ENCODE peak calls at places on chromosomes 6 and 20, in eight cellular contexts. C is mucosa of descending colon; V is naive thymus-derived CD4-positive, alpha-beta T cell; P is OCI-LY7; K is neuronal stem cell; R is lung; W is HFF-Myc; Z is CD4-positive, CD25-positive, alpha-beta regulatory T cell. I is an unnamed sample.

GRCh38 chr6:149185799-149186357 is 131.6 kb upstream of the TAB2 start:
- DNase-seq in P (no peak), K (no peak), W (no peak), R (no peak), Z (no peak), C (no peak), V (no peak), I (no peak)

GRCh38 chr6:131652472-131652871 is 15.4 kb downstream of the ENPP3 start:
- DNase-seq in Z (no peak), W (no peak), R (no peak), V (no peak), C (peak), K (no peak), P (no peak), I (no peak)

GRCh38 chr20:45322952-45323383 is 14.9 kb upstream of the MATN4 start:
- DNase-seq in V (no peak), P (peak), Z (no peak), R (peak), W (no peak), K (no peak), C (peak), I (no peak)

GRCh38 chr20:49909499-49910339 is 5.6 kb downstream of the SPATA2 start:
- DNase-seq in W (no peak), C (peak), K (no peak), P (no peak), Z (no peak), R (no peak), V (no peak), I (no peak)

GRCh38 chr6:130955755-130956154 is 107.3 kb downstream of the EPB41L2 start:
- DNase-seq in R (no peak), P (no peak), Z (no peak), V (no peak), W (no peak), C (no peak), K (no peak), I (no peak)

GRCh38 chr20:19699132-19699971 is 58.7 kb upstream of the RIN2 start:
- DNase-seq in K (no peak), V (no peak), W (peak), R (no peak), P (no peak), C (no peak), Z (no peak), I (no peak)

GRCh38 chr20:25280574-25281535 is 33.0 kb downstream of the PYGB start:
- DNase-seq in W (no peak), P (no peak), K (no peak), R (no peak), C (no peak), Z (no peak), V (no peak), I (no peak)

GRCh38 chr20:24208652-24209051 is 220.1 kb upstream of the GGTLC1 start:
- DNase-seq in C (no peak), W (no peak), Z (no peak), V (no peak), P (no peak), R (no peak), K (no peak), I (no peak)

GRCh38 chr6:13908955-13909381 is 15.8 kb upstream of the RNF182 start:
- DNase-seq in P (no peak), Z (peak), R (peak), K (peak), W (peak), V (no peak), C (peak), I (no peak)

GRCh38 chr6:128209771-128210170 is 308.9 kb upstream of the THEMIS start:
- DNase-seq in W (no peak), K (no peak), C (no peak), Z (no peak), P (no peak), V (no peak), R (no peak), I (peak)

GRCh38 chr6:118725944-118726343 is 74.6 kb upstream of the CEP85L start:
- DNase-seq in Z (peak), K (no peak), P (no peak), V (no peak), C (no peak), W (no peak), R (no peak), I (no peak)

GRCh38 chr6:8193541-8193940 is 91.2 kb upstream of the EEF1E1 start:
- DNase-seq in C (no peak), P (no peak), W (no peak), V (no peak), Z (no peak), R (no peak), K (no peak), I (no peak)

GRCh38 chr20:33945391-33946079 is 48.2 kb upstream of the RALY start:
- DNase-seq in K (no peak), P (no peak), R (no peak), Z (no peak), W (no peak), C (no peak), V (no peak), I (peak)

GRCh38 chr20:2280083-2280482 is 15.7 kb upstream of the TGM3 start:
- DNase-seq in R (no peak), K (no peak), P (no peak), Z (no peak), W (no peak), V (no peak), C (no peak), I (no peak)

GRCh38 chr6:24981385-24981758 is 45.6 kb upstream of the RIPOR2 start:
- DNase-seq in Z (no peak), R (no peak), V (no peak), C (no peak), P (no peak), K (no peak), W (no peak), I (no peak)
- H3K4me3 ChIP-seq in Z (no peak), R (no peak), V (no peak), C (no peak), P (no peak), K (no peak), W (no peak), I (no peak)

GRCh38 chr20:38162149-38162548 is 2.9 kb downstream of the TGM2 start:
- DNase-seq in K (no peak), R (no peak), V (no peak), Z (no peak), W (no peak), C (no peak), P (no peak), I (no peak)

GRCh38 chr20:38162878-38163875 is 1.9 kb downstream of the TGM2 start:
- DNase-seq in R (no peak), K (no peak), P (no peak), Z (no peak), V (no peak), W (no peak), C (no peak), I (no peak)

GRCh38 chr20:38164624-38165088 is 414 bp downstream of the TGM2 start:
- DNase-seq in P (no peak), C (peak), K (no peak), V (no peak), Z (no peak), W (no peak), R (no peak), I (no peak)

GRCh38 chr20:38165089-38165965 is at the start of gene TGM2:
- DNase-seq in Z (peak), W (no peak), C (peak), R (peak), K (peak), P (peak), V (peak), I (no peak)

GRCh38 chr20:38164069-38164468 is 1.0 kb downstream of the TGM2 start:
- DNase-seq in W (no peak), Z (no peak), C (no peak), K (no peak), R (no peak), V (no peak), P (no peak), I (no peak)
- H3K4me3 ChIP-seq in W (no peak), Z (no peak), C (no peak), K (no peak), R (peak), V (no peak), P (no peak), I (no peak)

DNA sequence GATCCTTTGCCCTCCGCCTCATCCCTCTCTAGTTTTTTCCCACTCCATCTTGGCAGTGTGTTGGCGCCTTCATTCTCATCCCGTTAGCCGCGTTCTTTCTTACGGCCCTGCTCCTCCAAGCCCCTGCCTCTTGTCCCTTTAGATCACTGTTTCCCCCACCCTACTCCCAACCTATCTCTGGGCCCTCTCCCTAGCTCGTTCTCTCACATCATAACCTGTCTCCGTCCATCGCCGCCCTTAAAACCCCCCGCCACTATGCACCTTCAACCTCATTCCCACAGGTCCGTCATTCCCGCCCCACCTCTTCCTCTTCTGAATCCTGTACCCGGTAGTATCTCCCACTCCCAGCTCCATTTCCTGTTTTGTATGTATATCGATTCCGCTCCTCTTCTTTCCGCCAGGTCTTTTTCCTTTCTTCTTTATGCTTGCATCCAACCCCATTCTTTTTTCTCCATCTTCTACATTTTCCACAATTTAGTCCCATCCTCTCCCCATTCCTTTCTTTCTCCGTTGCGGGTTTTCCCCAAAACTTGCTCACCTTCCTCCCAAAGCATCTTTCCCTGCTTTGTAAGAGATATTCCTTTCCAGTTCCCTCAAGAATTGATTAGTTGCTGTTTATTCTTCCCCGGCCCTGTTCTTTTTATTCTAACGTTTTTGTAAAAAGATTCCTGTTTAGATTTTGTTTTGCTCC is 671 bp downstream of the EFHC1 start:
- DNase-seq in Z (no peak), P (no peak), R (no peak), C (peak), K (peak), V (no peak), W (no peak), I (no peak)
- H3K4me3 ChIP-seq in Z (peak), P (peak), R (peak), C (peak), K (peak), V (peak), W (peak), I (peak)

GRCh38 chr20:57768519-57768918 is 58.7 kb upstream of the PMEPA1 start:
- DNase-seq in V (no peak), P (no peak), C (no peak), K (no peak), Z (no peak), W (no peak), R (no peak), I (no peak)
- H3K4me3 ChIP-seq in V (no peak), P (no peak), C (no peak), K (no peak), Z (no peak), W (no peak), R (no peak), I (no peak)

DNA sequence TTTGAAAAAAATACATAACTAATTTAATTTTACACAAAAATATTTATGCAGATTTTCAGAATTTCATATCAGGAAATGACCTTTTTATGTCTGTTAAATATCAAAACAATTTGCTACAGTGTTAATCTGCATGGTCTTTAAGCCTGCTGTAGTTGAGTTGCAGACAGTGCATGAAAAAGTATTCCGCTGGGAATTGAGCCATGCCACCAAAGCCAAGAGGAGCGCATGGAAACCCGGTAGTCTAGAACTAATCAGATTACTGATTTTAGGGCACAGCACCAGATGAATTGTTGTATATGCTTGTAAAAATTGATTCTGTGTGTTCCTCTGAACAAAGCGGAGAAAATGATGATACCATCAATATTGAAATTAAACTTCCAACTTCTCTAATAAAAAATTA is 34.3 kb upstream of the LAMP5 start:
- DNase-seq in V (no peak), K (no peak), P (no peak), Z (no peak), R (no peak), W (no peak), C (no peak), I (no peak)
- H3K4me3 ChIP-seq in V (no peak), K (no peak), P (no peak), Z (no peak), R (no peak), W (no peak), C (no peak), I (no peak)

DNA sequence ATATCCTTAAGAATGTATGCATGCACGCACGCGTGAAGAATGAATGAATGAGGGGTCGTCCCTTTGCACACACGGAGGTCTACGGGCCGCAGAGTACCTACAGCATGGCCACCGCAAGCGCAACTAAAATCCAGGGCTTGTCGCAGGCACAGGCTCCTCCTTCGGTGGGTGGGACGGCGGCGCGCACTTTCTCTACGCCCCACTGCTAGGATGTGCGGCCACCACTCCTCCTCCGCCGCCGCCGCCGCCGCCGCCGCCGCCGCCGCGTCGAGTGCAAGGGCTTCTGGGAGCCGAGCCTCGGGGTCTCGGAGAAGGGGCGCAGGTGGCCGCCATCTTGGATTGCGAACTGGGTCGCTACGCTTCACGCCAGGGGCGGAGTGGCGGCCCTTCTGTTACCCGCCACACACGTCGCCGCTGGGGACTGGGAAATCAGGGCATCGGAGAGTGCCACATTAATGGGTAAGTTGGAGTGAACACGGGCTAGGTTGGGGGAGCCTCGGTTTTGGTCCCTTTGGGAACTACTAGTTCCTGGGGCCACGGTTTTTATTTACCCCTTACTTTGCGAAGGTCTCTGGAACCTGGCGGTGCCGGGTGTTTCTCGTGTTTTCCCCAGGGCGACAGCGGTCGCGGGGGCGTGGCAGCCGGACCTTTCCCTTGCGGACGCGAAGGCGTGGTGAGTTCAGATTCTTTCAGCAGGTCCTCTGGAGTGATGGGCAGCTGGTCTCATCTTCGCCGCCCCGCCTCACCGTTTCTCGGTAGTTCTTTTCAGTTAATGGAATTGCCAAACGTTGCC is at the start of gene KPNA5:
- DNase-seq in Z (peak), V (peak), K (peak), C (peak), R (peak), P (peak), W (peak), I (peak)
- H3K4me3 ChIP-seq in Z (peak), V (peak), K (peak), C (peak), R (peak), P (peak), W (peak), I (peak)

DNA sequence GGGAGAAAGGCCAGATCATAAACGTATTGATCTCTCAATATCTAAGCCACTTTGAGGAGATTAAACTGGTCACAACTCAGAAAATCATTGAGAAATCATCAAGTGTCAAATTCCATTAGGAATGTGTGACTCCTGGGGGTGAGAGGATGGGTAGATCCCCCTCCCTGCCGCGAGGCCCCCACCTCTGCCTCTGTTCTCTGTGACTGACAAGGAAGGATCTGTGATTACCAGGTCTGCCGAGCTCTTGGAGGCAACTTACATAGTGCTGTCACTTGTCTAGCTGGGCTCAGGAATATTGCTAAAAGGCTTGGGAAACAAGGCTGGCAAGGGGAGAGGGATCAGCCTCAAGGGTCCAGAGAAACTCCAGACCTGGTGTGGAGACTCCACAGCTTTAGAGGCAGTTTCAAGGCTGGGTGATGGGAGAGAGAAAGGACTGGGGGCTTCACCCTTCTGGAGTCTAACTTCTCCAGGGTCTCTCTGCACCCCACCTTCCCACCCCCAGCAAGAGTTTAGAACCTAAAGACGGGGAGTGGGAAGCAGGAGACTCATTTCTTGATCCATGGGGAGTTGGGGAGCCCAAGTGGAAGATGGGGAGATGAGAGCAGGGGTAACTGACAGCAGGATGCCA is 11.6 kb upstream of the ARMC12 start:
- DNase-seq in Z (no peak), V (no peak), C (peak), P (no peak), W (no peak), R (no peak), K (no peak), I (no peak)
- H3K4me3 ChIP-seq in Z (no peak), V (no peak), C (no peak), P (no peak), W (no peak), R (no peak), K (no peak), I (no peak)

DNA sequence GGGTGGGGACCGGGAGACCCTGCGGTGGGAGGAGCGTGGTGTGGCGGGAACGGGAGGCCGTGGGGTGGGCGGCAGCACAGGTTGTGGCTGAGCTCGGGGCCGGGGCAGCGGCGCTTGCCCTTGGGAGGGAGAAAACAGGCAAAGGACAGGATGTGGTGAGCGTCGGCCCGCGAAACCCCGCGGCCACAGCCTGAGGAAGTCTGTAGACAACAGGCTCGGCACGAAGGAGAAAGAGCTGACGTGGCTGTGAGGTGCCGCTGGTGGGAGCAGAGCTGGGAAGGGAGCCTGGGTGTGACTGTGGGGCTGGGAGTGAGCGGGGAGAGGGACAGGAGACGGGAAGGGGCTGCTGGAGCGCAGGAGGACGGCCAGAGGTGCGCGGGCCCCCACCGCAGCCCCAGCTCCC is 202.9 kb downstream of the DLL1 start:
- DNase-seq in Z (peak), C (peak), K (no peak), W (no peak), P (peak), V (no peak), R (no peak), I (no peak)
- H3K4me3 ChIP-seq in Z (no peak), C (no peak), K (no peak), W (no peak), P (peak), V (peak), R (no peak), I (no peak)

I was measured in skeletal muscle cell.